ENCODE peak calls at places on chromosomes 12 and 14, in ten cellular contexts. N is activated CD4-positive, alpha-beta T cell treated with anti-CD3 and anti-CD28 coated beads for 24 hours; H is occipital lobe; U is stimulated activated naive B cell treated with anti-CD40 and anti-IgM and Interleukin-4, amounts not matched to agents 10 μg/mL and 1 μg/mL and 100 μg/mL, for 72 hours; Y is EL; D is activated naive CD8-positive, alpha-beta T cell treated with anti-CD3 and anti-CD28 coated beads, Interleukin-2, amount 50 U/mL, for 24 hours; O is kidney glomerular epithelial cell; F is progenitor cell of endocrine pancreas; I is amygdala; L is left cardiac atrium. W is an unnamed sample.

GRCh38 chr14:35985504-35986218 is 159.5 kb downstream of the BRMS1L start:
- DNase-seq in N (no peak), H (no peak), U (no peak), Y (no peak), D (no peak), O (peak), F (no peak), I (no peak), L (no peak), W (no peak)

GRCh38 chr12:93749515-93749914 is 72.3 kb downstream of the CRADD start:
- DNase-seq in N (no peak), H (no peak), U (no peak), Y (no peak), D (no peak), O (no peak), F (no peak), I (no peak), L (no peak), W (no peak)

GRCh38 chr14:65594153-65594881 is 181.8 kb downstream of the FUT8 start:
- DNase-seq in N (no peak), H (no peak), U (no peak), Y (no peak), D (no peak), O (no peak), F (peak), I (no peak), L (no peak), W (no peak)

GRCh38 chr12:71556881-71557280 is 106.8 kb downstream of the ZFC3H1 start:
- DNase-seq in N (no peak), H (no peak), U (no peak), Y (peak), D (no peak), O (peak), F (no peak), I (no peak), L (no peak), W (peak)

GRCh38 chr14:105392161-105393090 is 5.9 kb upstream of the TEX22 start:
- DNase-seq in N (no peak), H (no peak), U (no peak), Y (no peak), D (no peak), O (no peak), F (no peak), I (no peak), L (peak), W (no peak)

GRCh38 chr12:41564816-41565215 is 376.7 kb downstream of the PDZRN4 start:
- DNase-seq in N (no peak), H (no peak), U (no peak), Y (no peak), D (no peak), O (no peak), F (no peak), I (no peak), L (no peak), W (no peak)

GRCh38 chr12:2622460-2622859 is 172.3 kb upstream of the FKBP4 start:
- DNase-seq in N (no peak), H (no peak), U (no peak), Y (no peak), D (no peak), O (no peak), F (no peak), I (no peak), L (no peak), W (no peak)

GRCh38 chr12:114683709-114684097 is 272 bp downstream of the TBX3 start:
- DNase-seq in N (no peak), H (no peak), U (no peak), Y (no peak), D (no peak), O (no peak), F (no peak), I (no peak), L (no peak), W (no peak)

GRCh38 chr12:69241444-69242092 is 2.2 kb downstream of the CPSF6 start:
- DNase-seq in N (no peak), H (no peak), U (no peak), Y (no peak), D (no peak), O (no peak), F (no peak), I (no peak), L (no peak), W (no peak)

GRCh38 chr14:89240414-89240813 is 176.6 kb downstream of the FOXN3 start:
- DNase-seq in N (no peak), H (no peak), U (no peak), Y (peak), D (no peak), O (no peak), F (no peak), I (no peak), L (no peak), W (no peak)

GRCh38 chr12:96120359-96121100 is 73.6 kb upstream of the ELK3 start:
- DNase-seq in N (no peak), H (no peak), U (peak), Y (no peak), D (no peak), O (no peak), F (no peak), I (no peak), L (no peak), W (no peak)